ENCODE peak calls at places on chromosomes 12 and 14, in eight cellular contexts. O, G, E, W, P, Z, V and N are unnamed samples.

GRCh38 chr14:77988966-77989365 is 181.2 kb upstream of the NRXN3 start:
- DNase-seq in V (no peak), P (no peak), E (no peak), O (no peak), W (peak; percentile 95), Z (no peak), G (peak; percentile 67), N (no peak)

GRCh38 chr12:111937429-111937828 is 75.5 kb downstream of the TMEM116 start:
- DNase-seq in W (no peak), O (no peak), P (no peak), E (no peak), V (no peak), Z (no peak), G (no peak), N (no peak)

GRCh38 chr12:120720234-120720968 is 5.2 kb upstream of the ACADS start:
- DNase-seq in V (no peak), P (no peak), G (no peak), E (no peak), W (peak; percentile 81), O (no peak), Z (no peak), N (no peak)

GRCh38 chr12:40170593-40170992 is 54.2 kb upstream of the LRRK2 start:
- DNase-seq in E (no peak), V (no peak), G (no peak), Z (no peak), O (no peak), W (no peak), P (no peak), N (no peak)

GRCh38 chr14:89720076-89720687 is 234.3 kb downstream of the EFCAB11 start:
- DNase-seq in P (no peak), W (no peak), E (no peak), O (no peak), G (no peak), V (peak; percentile 38), Z (peak; percentile 13), N (no peak)

GRCh38 chr12:92988622-92989130 is 59.6 kb upstream of the EEA1 start:
- DNase-seq in G (no peak), O (no peak), V (no peak), E (no peak), Z (no peak), P (no peak), W (no peak), N (no peak)

GRCh38 chr14:30710870-30711269 is 88.8 kb downstream of the SCFD1 start:
- DNase-seq in O (no peak), E (no peak), G (no peak), V (no peak), P (no peak), W (peak; percentile 11), Z (no peak), N (no peak)

GRCh38 chr12:109228664-109229063 is 80.4 kb downstream of the FOXN4 start:
- DNase-seq in Z (no peak), V (no peak), W (no peak), O (no peak), G (peak; percentile 9), E (no peak), P (no peak), N (no peak)

GRCh38 chr14:87615822-87616679 is 376.9 kb downstream of the GALC start:
- DNase-seq in G (peak; percentile 70), O (no peak), V (peak; percentile 53), Z (no peak), W (peak; percentile 54), P (peak; percentile 75), E (peak; percentile 30), N (no peak)

GRCh38 chr12:1668833-1669543 is 21.9 kb upstream of the ADIPOR2 start:
- DNase-seq in W (no peak), O (no peak), Z (no peak), P (no peak), E (no peak), G (no peak), V (no peak), N (no peak)

GRCh38 chr12:49693931-49694439 is 13.2 kb downstream of the FMNL3 start:
- DNase-seq in E (no peak), G (no peak), P (no peak), O (no peak), W (peak; percentile 31), Z (no peak), V (no peak), N (no peak)

GRCh38 chr14:68621400-68622365 is 171.2 kb downstream of the ZFP36L1 start:
- DNase-seq in Z (no peak), E (no peak), V (no peak), G (no peak), W (peak; percentile 80), O (no peak), P (no peak), N (no peak)

GRCh38 chr14:68216072-68216471 is 396.5 kb downstream of the RAD51B start:
- DNase-seq in E (no peak), G (no peak), Z (no peak), O (no peak), W (no peak), P (no peak), V (no peak), N (no peak)

GRCh38 chr12:120750806-120751205 is 25.2 kb downstream of the ACADS start:
- DNase-seq in E (no peak), G (no peak), W (no peak), Z (no peak), O (no peak), P (no peak), V (no peak), N (no peak)

GRCh38 chr12:121581681-121582439 is 1.0 kb upstream of the KDM2B start:
- DNase-seq in V (no peak), E (peak; percentile 30), O (no peak), G (no peak), Z (no peak), W (peak; percentile 71), P (no peak), N (no peak)

GRCh38 chr12:5022465-5023061 is 21.1 kb upstream of the KCNA5 start:
- DNase-seq in E (peak; percentile 75), Z (no peak), V (peak; percentile 33), G (no peak), P (peak; percentile 32), W (peak; percentile 32), O (no peak), N (no peak)

GRCh38 chr12:10673660-10674384 is at the start of gene STYK1:
- DNase-seq in P (peak; percentile 47), G (peak; percentile 62), O (peak; percentile 63), Z (peak; percentile 77), W (peak; percentile 26), V (peak; percentile 72), E (peak; percentile 60), N (peak; percentile 76)

GRCh38 chr12:116274552-116275375 is 2.7 kb downstream of the MED13L start:
- DNase-seq in W (no peak), Z (no peak), V (no peak), P (no peak), G (no peak), E (no peak), O (no peak), N (no peak)